ENCODE peak calls at places on chromosomes 5 and 9, in four cellular contexts. O, Q, N and G are unnamed samples.

GRCh38 chr5:41156739-41157138 is 56.6 kb downstream of the C6 start:
- DNase-seq in O (no peak), Q (peak), N (no peak), G (no peak)

GRCh38 chr5:97670447-97670846 is 487.4 kb upstream of the RIOK2 start:
- DNase-seq in O (no peak), Q (peak), N (no peak), G (no peak)

GRCh38 chr9:99134893-99135341 is 30.0 kb downstream of the TGFBR1 start:
- DNase-seq in O (no peak), Q (peak), N (peak), G (peak)

GRCh38 chr5:68325065-68325580 is 109.6 kb downstream of the PIK3R1 start:
- DNase-seq in O (no peak), Q (no peak), N (no peak), G (no peak)

GRCh38 chr9:82651474-82651873 is 411.5 kb downstream of the RASEF start:
- DNase-seq in O (no peak), Q (no peak), N (no peak), G (no peak)

GRCh38 chr9:96686638-96687335 is 31.7 kb upstream of the PRXL2C start:
- DNase-seq in O (peak), Q (peak), N (peak), G (peak)

GRCh38 chr5:43485406-43485805 is 1.7 kb upstream of the TMEM267 start:
- DNase-seq in O (no peak), Q (no peak), N (no peak), G (peak)

GRCh38 chr9:110891760-110892159 is 146.5 kb downstream of the LPAR1 start:
- DNase-seq in O (no peak), Q (peak), N (no peak), G (no peak)

GRCh38 chr5:40551706-40552557 is 127.8 kb upstream of the PTGER4 start:
- DNase-seq in O (no peak), Q (peak), N (peak), G (no peak)

GRCh38 chr5:82307431-82307830 is 29.3 kb upstream of the RPS23 start:
- DNase-seq in O (no peak), Q (peak), N (no peak), G (no peak)

GRCh38 chr5:81268797-81269196 is 32.6 kb upstream of the ZCCHC9 start:
- DNase-seq in O (no peak), Q (peak), N (peak), G (no peak)

GRCh38 chr5:178106556-178107239 is 6.6 kb upstream of the N4BP3 start:
- DNase-seq in O (no peak), Q (no peak), N (no peak), G (no peak)

GRCh38 chr5:83919071-83920041 is 198.7 kb upstream of the HAPLN1 start:
- DNase-seq in O (no peak), Q (peak), N (no peak), G (no peak)

GRCh38 chr5:96664669-96665068 is 2.5 kb downstream of the CAST start:
- DNase-seq in O (no peak), Q (no peak), N (no peak), G (no peak)

GRCh38 chr5:84450617-84451414 is 66.1 kb upstream of the EDIL3 start:
- DNase-seq in O (no peak), Q (peak), N (no peak), G (no peak)

GRCh38 chr9:97525451-97525850 is 24.0 kb downstream of the TMOD1 start:
- DNase-seq in O (no peak), Q (no peak), N (no peak), G (no peak)

GRCh38 chr5:137462816-137463520 is 36.2 kb downstream of the SPOCK1 start:
- DNase-seq in O (no peak), Q (no peak), N (no peak), G (no peak)

GRCh38 chr5:54807421-54807820 is 178.0 kb downstream of the ESM1 start:
- DNase-seq in O (no peak), Q (peak), N (peak), G (no peak)

GRCh38 chr9:137836831-137837241 is 40.7 kb upstream of the CACNA1B start:
- DNase-seq in O (no peak), Q (no peak), N (no peak), G (no peak)

GRCh38 chr5:175711031-175711430 is 53.2 kb downstream of the HRH2 start:
- DNase-seq in O (no peak), Q (no peak), N (no peak), G (no peak)

GRCh38 chr5:141914154-141914743 is 9.4 kb upstream of the DELE1 start:
- DNase-seq in O (peak), Q (peak), N (no peak), G (peak)

GRCh38 chr9:105835721-105836120 is 141.4 kb downstream of the TMEM38B start:
- DNase-seq in O (no peak), Q (no peak), N (no peak), G (no peak)

GRCh38 chr9:134054891-134055811 is 12.7 kb downstream of the BRD3 start:
- DNase-seq in O (no peak), Q (no peak), N (no peak), G (no peak)

GRCh38 chr5:87400305-87400899 is 12.3 kb downstream of the CCNH start:
- DNase-seq in O (no peak), Q (peak), N (no peak), G (no peak)

GRCh38 chr9:82490019-82490499 is 501.5 kb downstream of the SPATA31D1 start:
- DNase-seq in O (no peak), Q (peak), N (peak), G (no peak)

GRCh38 chr5:151612689-151613427 is 21.7 kb upstream of the FAT2 start:
- DNase-seq in O (peak), Q (no peak), N (no peak), G (peak)

GRCh38 chr9:120830865-120831264 is 11.9 kb downstream of the PSMD5 start:
- DNase-seq in O (no peak), Q (no peak), N (no peak), G (no peak)

GRCh38 chr5:97098864-97099454 is 43.5 kb downstream of the LIX1 start:
- DNase-seq in O (no peak), Q (no peak), N (no peak), G (no peak)

GRCh38 chr5:53366245-53366644 is 114.2 kb upstream of the FST start:
- DNase-seq in O (no peak), Q (no peak), N (no peak), G (no peak)

GRCh38 chr9:37329576-37329975 is 92.9 kb upstream of the GRHPR start:
- DNase-seq in O (no peak), Q (peak), N (peak), G (peak)
- TF ChIP-seq CTCF in O (no peak), Q (peak), N (peak), G (peak)

DNA sequence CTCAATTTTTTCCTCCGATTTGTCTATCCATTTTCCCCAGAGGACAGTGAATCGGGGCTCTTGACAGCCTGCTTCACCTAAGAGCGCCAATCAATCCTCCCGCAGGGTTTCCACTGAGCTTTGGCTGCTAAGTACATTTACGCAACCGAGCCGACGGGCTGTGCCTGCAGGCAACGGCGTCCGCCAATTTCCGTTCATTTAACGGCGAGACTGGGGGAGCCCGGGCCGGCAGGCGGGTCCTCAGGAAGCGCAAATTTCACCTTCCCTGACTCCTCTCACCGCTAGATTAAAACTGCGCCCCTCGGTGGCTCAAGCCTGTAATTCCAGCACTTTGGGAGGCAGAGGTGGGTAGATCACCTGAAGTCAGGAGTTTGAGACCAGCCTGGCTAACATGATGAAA is 2.7 kb upstream of the NXNL2 start:
- DNase-seq in O (no peak), Q (peak), N (peak), G (peak)
- TF ChIP-seq CTCF in O (no peak), Q (no peak), N (peak), G (no peak)

GRCh38 chr5:123455640-123456039 is 32.4 kb upstream of the CEP120 start:
- DNase-seq in O (no peak), Q (no peak), N (no peak), G (no peak)
- TF ChIP-seq CTCF in O (no peak), Q (no peak), N (peak), G (no peak)

DNA sequence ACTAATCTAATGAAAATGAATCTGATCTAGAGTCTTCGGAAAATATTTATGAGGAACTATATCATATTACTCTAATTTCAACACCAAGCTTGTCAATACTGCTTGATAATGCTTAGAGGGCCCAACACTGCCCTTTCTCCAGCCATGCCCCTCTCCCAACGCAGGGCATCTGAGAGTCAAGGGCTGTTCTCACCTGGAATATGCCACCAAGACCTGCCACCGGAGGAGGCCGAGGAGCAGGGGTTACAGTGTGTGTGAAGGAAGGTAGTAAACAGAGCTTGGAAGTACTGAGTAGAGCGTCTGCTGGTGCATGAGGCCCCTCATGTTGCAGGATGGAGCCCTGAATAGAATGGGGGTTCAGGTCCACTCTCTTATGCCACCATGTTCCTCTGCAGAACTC is 301.3 kb upstream of the MPDZ start:
- DNase-seq in O (no peak), Q (no peak), N (no peak), G (no peak)
- TF ChIP-seq CTCF in O (no peak), Q (no peak), N (no peak), G (no peak)

DNA sequence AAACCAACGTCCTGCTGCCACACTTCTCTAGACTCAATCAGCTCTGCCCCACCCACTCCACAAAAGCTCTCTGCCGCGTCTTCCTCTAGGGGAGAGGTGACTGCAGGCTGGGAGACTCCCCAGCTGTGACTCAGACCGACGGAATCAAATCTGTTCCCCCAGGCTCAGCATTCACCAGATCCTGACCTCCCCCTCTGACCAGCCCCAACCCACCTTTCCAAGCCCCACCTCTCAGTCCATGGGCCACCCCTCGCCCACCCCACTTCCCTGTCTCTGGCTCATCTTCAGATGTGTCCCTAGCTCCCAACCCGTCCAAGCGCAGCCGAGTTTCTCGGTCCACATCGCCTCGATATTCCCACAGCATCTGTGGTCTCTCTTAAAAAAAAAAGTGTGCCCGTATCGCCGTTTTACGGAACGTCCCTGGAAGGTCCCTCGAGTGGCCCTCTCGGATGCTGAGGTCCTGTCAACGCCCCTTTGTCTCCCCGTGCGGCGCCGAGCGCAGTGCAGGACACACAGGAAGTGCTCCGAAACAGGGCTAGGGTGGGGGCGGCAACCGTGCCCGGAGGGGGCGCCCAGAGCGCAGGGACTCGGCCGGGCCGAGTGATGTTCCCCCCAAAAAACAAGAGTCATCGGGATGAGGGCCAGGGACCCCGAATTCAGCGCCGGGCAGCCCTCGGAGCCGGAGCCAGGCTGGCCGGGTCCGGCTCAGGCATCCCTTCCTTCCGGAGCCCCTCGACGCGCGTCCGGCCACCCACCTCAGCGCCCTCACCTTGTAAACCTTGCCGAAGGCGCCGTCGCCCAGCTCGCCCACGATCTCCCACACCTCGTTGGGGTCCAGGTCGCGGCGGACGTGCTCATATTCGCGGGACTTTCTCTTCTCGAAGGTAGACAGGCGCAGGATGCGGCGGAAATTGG is 649 bp downstream of the STK10 start:
- DNase-seq in O (peak), Q (peak), N (peak), G (peak)
- TF ChIP-seq CTCF in O (no peak), Q (no peak), N (peak), G (no peak)

DNA sequence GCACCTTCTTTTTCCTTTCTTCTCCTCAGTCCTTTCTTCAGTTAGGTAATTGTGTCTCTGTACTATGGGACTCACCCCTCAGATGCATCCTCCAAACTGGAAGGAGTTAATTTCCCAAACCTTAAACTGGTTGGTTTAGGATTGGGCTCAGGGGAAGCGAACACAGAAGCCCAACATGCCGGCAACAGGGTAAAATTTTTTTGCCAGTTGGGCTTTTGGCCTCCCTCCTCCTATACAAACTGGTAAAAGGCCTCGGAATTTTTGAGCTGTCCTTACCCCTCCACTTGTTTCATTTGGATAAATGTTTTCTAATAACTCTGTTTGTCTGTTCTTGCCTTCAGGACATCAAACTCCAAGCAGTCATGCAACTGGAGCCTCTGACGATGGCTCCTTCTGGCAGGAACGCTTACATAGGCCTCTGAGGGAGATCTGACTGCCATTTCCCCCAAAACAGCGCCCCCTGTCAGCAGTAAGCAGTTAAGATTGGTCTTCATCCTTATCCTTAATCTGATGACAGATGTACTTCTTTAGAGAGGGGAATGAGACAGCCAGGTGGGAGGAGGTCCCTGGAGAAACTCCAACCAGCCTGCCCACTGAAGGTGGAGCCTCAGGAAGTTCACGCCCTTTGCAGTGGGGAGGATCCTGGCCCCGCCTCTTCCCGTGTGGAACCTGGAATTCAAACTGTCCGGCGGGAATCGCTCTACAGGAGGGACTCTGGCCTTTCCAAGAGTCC is 57.8 kb upstream of the SPINK5 start:
- DNase-seq in O (no peak), Q (no peak), N (no peak), G (peak)
- TF ChIP-seq CTCF in O (no peak), Q (no peak), N (peak), G (peak)